ENCODE peak calls at places on chromosomes 1 and 21, in six cellular contexts. F, Y, W, K, V and C are unnamed samples. For H3K9me3, the result is how much of the 10 kb centered on the place peaks cover.

GRCh38 chr1:53835491-53835890 is 2.6 kb downstream of the NDC1 start:
- DNase-seq in F (no peak), Y (no peak), W (no peak), K (no peak), V (no peak), C (peak)

GRCh38 chr1:79663916-79664315 is 657.4 kb upstream of the ADGRL4 start:
- DNase-seq in F (no peak), Y (no peak), W (no peak), K (no peak), V (no peak), C (no peak)

GRCh38 chr21:28436286-28436932 is 556.3 kb downstream of the LTN1 start:
- DNase-seq in F (no peak), Y (no peak), W (no peak), K (no peak), V (no peak), C (no peak)

GRCh38 chr1:91487469-91487868 is 13.2 kb upstream of the CDC7 start:
- DNase-seq in F (no peak), Y (no peak), W (no peak), K (no peak), V (no peak), C (no peak)

GRCh38 chr1:20726107-20726911 is 6.2 kb downstream of the SH2D5 start:
- DNase-seq in F (no peak), Y (no peak), W (peak), K (peak), V (peak), C (no peak)

GRCh38 chr1:156752843-156753486 is 1.5 kb upstream of the HDGF start:
- DNase-seq in F (no peak), Y (no peak), W (no peak), K (no peak), V (no peak), C (no peak)

GRCh38 chr1:8910331-8910730 is 31.8 kb upstream of the ENO1 start:
- DNase-seq in F (no peak), Y (no peak), W (no peak), K (no peak), V (no peak), C (no peak)

GRCh38 chr1:201447911-201448871 is 20.8 kb downstream of the PHLDA3 start:
- DNase-seq in F (peak), Y (peak), W (peak), K (peak), V (peak), C (peak)

GRCh38 chr1:3068400-3069361 is at the start of gene PRDM16:
- DNase-seq in F (no peak), Y (peak), W (no peak), K (no peak), V (no peak), C (peak)

DNA sequence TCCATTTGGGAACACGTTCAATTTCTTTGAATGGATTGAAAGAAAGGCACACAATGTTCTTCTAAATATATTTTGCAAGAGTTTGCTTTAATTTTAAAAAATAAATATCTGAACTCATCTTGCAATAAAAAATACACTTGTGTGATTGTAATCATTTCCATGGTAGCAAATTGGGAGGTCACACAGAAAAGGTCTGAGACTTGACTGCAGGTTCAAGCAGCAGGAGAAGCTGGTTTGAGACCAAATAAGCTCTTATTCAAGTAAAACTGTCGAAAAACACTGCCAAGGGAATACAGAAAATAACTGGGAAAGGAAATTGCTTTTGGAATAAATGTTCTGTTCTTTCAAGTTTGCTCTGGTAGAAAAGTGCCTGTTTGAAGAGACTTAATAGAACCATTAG is 498.9 kb downstream of the ADGRL2 start:
- DNase-seq in F (no peak), Y (no peak), W (no peak), K (no peak), V (no peak), C (no peak)
- H3K9me3 ChIP-seq in F (under half), Y (under half), W (under half), K (under half), V (under half), C (under half)

GRCh38 chr1:207000641-207001291 is 30.5 kb upstream of the FCAMR start:
- DNase-seq in F (no peak), Y (no peak), W (no peak), K (no peak), V (no peak), C (no peak)

GRCh38 chr1:207003216-207003615 is 29.3 kb downstream of the C1orf116 start:
- DNase-seq in F (no peak), Y (no peak), W (no peak), K (no peak), V (no peak), C (no peak)

GRCh38 chr1:206998811-206999210 is 28.6 kb upstream of the FCAMR start:
- DNase-seq in F (no peak), Y (no peak), W (no peak), K (no peak), V (no peak), C (no peak)

GRCh38 chr1:207002731-207003146 is 29.8 kb downstream of the C1orf116 start:
- DNase-seq in F (no peak), Y (no peak), W (no peak), K (no peak), V (no peak), C (no peak)

DNA sequence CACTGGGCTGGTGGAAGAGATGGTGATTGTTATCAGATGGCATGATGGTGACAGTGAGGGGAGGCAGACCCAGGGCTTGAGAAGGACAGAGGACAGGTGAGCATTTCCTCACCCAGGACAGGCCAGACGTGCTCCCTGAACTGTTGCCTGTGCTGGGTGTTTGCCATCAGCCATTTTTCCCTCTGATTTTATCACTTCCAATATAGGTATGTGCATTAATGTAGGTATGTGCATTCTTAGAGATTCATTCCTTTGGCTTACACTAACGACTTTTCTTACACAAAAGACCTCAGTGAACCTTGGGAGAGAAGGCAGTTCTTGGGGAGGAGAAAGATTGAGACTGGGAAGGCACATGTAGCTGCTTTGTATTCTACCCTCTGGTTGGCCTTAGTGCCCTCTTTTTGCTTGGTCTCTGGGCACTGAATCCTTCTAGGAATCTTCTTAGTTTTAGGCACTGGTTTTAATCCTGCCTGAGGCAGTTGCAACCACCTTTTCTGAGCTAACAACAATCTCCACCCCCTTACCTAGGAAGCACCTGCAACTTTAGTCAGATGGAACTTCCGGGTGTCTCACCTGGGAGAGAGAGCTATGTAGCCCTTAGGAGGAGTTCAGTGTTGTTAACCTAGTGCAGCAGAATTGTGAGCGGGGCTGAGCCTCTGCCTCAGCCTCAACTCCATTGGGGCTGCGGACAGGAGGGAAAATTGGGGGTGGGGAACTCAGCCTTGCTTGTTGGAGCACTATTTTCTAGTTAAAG is 30.9 kb downstream of the C1orf116 start:
- DNase-seq in F (no peak), Y (no peak), W (no peak), K (no peak), V (no peak), C (no peak)
- H3K4me3 ChIP-seq in F (no peak), Y (no peak), W (no peak), K (no peak), V (no peak), C (no peak)

GRCh38 chr1:244350027-244350426 is 101.7 kb downstream of the ADSS2 start:
- DNase-seq in F (no peak), Y (no peak), W (no peak), K (no peak), V (no peak), C (no peak)
- H3K9me3 ChIP-seq in F (under half), Y (under half), W (under half), K (under half), V (under half), C (under half)

DNA sequence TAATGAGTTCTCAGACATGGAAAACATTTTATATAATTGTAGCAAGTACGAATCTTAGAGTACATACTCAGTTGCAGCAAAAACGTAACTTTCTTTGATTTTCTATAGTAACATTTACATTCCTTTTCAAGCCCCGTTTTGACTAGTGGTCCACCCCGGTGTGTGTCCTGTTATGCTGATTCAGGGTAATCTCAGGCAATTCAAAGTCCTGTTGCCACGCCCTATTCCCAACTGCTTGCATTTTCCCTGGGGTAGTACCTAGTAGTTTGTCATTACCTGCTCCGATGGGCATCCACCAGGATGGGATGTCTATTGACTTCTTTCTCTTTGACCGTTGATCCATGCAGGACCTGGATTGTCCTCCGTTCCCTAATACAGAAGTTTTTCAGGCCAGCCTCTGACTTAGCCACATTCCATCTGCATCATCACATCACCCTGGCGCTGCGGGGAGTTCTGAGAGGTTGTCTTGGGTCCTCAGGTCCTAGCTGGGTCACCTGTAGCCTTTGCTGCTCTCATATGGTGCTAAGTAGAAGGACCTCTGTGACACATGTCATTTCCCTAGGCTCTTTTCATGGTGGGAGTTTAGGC is 15.0 kb upstream of the FCAMR start:
- DNase-seq in F (no peak), Y (no peak), W (no peak), K (no peak), V (no peak), C (no peak)
- H3K4me3 ChIP-seq in F (no peak), Y (no peak), W (no peak), K (no peak), V (no peak), C (no peak)

GRCh38 chr21:7951854-7952519 is 2569.4 kb upstream of the TPTE start:
- DNase-seq in F (no peak), Y (no peak), W (no peak), K (no peak), V (no peak), C (no peak)

GRCh38 chr21:7952648-7953047 is 2568.7 kb upstream of the TPTE start:
- DNase-seq in F (no peak), Y (no peak), W (no peak), K (no peak), V (no peak), C (no peak)

GRCh38 chr21:7953058-7953457 is 2568.3 kb upstream of the TPTE start:
- DNase-seq in F (no peak), Y (no peak), W (no peak), K (no peak), V (no peak), C (no peak)

DNA sequence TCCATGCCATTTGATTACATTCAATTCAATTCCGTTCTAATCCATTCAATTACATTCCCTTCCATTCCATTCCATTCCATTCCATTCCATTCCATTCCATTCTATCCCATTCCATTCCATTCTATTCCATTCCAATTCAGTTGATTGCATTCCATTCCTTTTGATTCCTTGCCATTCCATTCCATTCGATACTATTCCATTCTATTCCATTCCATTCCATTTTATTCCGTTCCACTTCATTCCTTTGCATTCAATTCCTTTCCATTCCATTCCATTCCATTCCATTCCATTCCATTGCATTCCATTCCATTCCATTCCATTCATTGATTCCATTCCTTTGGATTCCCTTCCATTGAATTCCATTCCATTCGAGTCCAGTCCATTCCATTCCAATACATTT is 2574.0 kb upstream of the TPTE start:
- DNase-seq in F (no peak), Y (no peak), W (no peak), K (no peak), V (no peak), C (no peak)
- H3K9me3 ChIP-seq in F (half or more), Y (half or more), W (half or more), K (under half), V (under half), C (half or more)

GRCh38 chr1:171740987-171741871 is 636 bp downstream of the VAMP4 start:
- DNase-seq in F (peak), Y (no peak), W (no peak), K (peak), V (peak), C (peak)

GRCh38 chr1:171741872-171742576 is at the start of gene VAMP4:
- DNase-seq in F (peak), Y (peak), W (peak), K (peak), V (peak), C (peak)

GRCh38 chr1:171743014-171743870 is 1.4 kb upstream of the VAMP4 start:
- DNase-seq in F (no peak), Y (no peak), W (no peak), K (no peak), V (peak), C (peak)

GRCh38 chr1:171740356-171740863 is 1.5 kb downstream of the VAMP4 start:
- DNase-seq in F (no peak), Y (no peak), W (no peak), K (no peak), V (no peak), C (no peak)

DNA sequence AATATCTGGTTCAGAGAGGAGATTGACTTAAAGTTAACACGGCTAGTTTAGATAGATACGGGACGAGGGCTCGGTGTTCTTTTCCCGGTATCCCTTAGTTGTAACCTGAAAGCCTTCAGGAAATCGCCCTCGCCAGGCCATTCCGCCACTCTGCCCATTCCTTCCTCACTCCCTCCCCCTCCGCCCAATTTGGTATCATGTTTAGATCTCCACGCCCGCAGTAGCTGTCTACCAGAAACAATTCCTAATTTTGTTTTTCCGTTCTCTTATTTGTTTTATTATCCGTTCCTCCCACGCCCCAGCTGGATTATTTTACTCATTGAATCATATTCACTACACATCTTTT is 685 bp upstream of the VAMP4 start:
- DNase-seq in F (no peak), Y (no peak), W (no peak), K (peak), V (peak), C (peak)
- H3K4me3 ChIP-seq in F (peak), Y (peak), W (peak), K (peak), V (peak), C (peak)

DNA sequence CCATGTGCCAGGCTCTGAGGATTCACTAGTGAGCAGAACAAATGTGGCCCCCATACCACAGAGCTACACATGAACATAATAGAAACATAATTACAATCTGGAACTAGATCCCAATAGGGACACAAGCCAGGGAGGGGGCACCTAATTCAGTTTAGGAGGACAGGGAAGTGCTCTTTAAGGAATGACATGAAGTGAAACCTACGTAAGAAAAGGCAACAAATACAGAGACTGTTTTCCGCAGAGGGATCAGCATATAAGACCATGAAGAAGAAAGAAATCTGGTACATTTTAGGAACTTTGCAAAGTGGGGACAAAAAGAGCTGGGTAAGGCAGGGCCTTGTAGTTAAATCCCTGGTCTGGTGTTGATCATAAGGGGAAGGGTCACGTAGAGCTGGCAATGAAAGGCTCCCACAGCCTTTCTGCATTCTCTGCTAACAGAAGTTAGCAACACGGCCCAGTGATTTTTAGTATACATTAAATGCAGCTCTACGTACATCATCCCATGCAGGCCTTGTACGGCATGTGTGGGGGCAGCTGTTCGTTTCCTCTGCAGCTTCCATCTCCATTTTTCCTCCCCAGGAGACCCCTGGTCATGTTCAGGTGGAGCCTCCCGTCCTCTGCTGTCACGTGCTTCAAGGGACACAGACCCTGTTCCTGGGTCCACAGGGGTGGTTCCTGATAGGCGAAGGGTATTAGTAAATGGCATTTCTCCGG is 26.8 kb upstream of the SLC30A1 start:
- DNase-seq in F (no peak), Y (no peak), W (no peak), K (no peak), V (no peak), C (no peak)
- H3K9me3 ChIP-seq in F (under half), Y (under half), W (under half), K (under half), V (under half), C (under half)

GRCh38 chr1:32766328-32766972 is 50.7 kb downstream of the YARS1 start:
- DNase-seq in F (no peak), Y (peak), W (no peak), K (no peak), V (no peak), C (no peak)
- H3K4me3 ChIP-seq in F (no peak), Y (no peak), W (no peak), K (no peak), V (no peak), C (no peak)